ENCODE peak calls at places on chromosomes 13 and 19, in six cellular contexts. P is H7, S is fibroblast of lung, J is posterior cingulate gyrus, A is right lobe of liver, M is K562. Y is an unnamed sample.

GRCh38 chr13:79935121-79935520 is 405.8 kb downstream of the SPRY2 start:
- DNase-seq in P (no peak), S (no peak), J (no peak), A (no peak), M (no peak), Y (no peak)

GRCh38 chr13:108185218-108185617 is 30.1 kb downstream of the LIG4 start:
- DNase-seq in P (no peak), S (no peak), J (no peak), A (no peak), M (no peak), Y (no peak)

GRCh38 chr19:17830567-17831418 is 9.5 kb upstream of the INSL3 start:
- DNase-seq in P (peak; percentile 100), S (peak; percentile 75), J (peak; percentile 84), A (no peak), M (peak; percentile 92), Y (no peak)

GRCh38 chr13:103605546-103606326 is 539.5 kb upstream of the SLC10A2 start:
- DNase-seq in P (no peak), S (no peak), J (no peak), A (no peak), M (no peak), Y (no peak)

GRCh38 chr13:89695343-89696257 is 1651.9 kb upstream of the MIR17HG start:
- DNase-seq in P (peak; percentile 22), S (peak; percentile 74), J (peak; percentile 19), A (no peak), M (peak; percentile 0), Y (no peak)

GRCh38 chr19:43504426-43505185 is at the start of gene PHLDB3:
- DNase-seq in P (peak; percentile 81), S (no peak), J (no peak), A (peak; percentile 60), M (peak; percentile 27), Y (no peak)

GRCh38 chr13:30033681-30034447 is 183.4 kb upstream of the UBL3 start:
- DNase-seq in P (no peak), S (peak; percentile 82), J (no peak), A (no peak), M (no peak), Y (no peak)

GRCh38 chr13:62432295-62432694 is 1016.6 kb upstream of the PCDH20 start:
- DNase-seq in P (no peak), S (no peak), J (no peak), A (no peak), M (no peak), Y (no peak)

GRCh38 chr13:24511019-24511823 is 1.4 kb downstream of the PARP4 start:
- DNase-seq in P (peak; percentile 38), S (peak; percentile 79), J (no peak), A (no peak), M (peak; percentile 56), Y (no peak)

GRCh38 chr13:105153626-105154025 is 1381.8 kb downstream of the EFNB2 start:
- DNase-seq in P (no peak), S (peak; percentile 42), J (no peak), A (no peak), M (no peak), Y (no peak)

GRCh38 chr13:106570354-106570822 is 2.5 kb upstream of the ARGLU1 start:
- DNase-seq in P (peak; percentile 71), S (peak; percentile 51), J (no peak), A (peak; percentile 78), M (peak; percentile 81), Y (no peak)